ENCODE peak calls at places on chromosomes 1 and 21, in seven cellular contexts. W, A, Q, K, R, G and C are unnamed samples.

GRCh38 chr1:164755674-164756073 is 196.7 kb downstream of the PBX1 start:
- DNase-seq in W (no peak), A (no peak), Q (no peak), K (no peak), R (no peak), G (no peak), C (no peak)

GRCh38 chr1:28800324-28800723 is 11.6 kb upstream of the OPRD1 start:
- DNase-seq in W (no peak), A (no peak), Q (no peak), K (no peak), R (no peak), G (no peak), C (peak)

GRCh38 chr21:26389971-26390641 is 183.0 kb downstream of the CYYR1 start:
- DNase-seq in W (no peak), A (no peak), Q (no peak), K (no peak), R (peak), G (no peak), C (peak)

GRCh38 chr1:240414237-240414636 is 197.7 kb downstream of the GREM2 start:
- DNase-seq in W (no peak), A (no peak), Q (no peak), K (no peak), R (no peak), G (no peak), C (no peak)

GRCh38 chr1:245304698-245305097 is 149.9 kb downstream of the KIF26B start:
- DNase-seq in W (no peak), A (no peak), Q (no peak), K (no peak), R (no peak), G (no peak), C (no peak)

GRCh38 chr1:203170625-203171330 is 4.8 kb downstream of the MYBPH start:
- DNase-seq in W (no peak), A (no peak), Q (no peak), K (no peak), R (no peak), G (no peak), C (no peak)

GRCh38 chr1:119778886-119779560 is 10.3 kb upstream of the HMGCS2 start:
- DNase-seq in W (no peak), A (no peak), Q (no peak), K (no peak), R (no peak), G (no peak), C (no peak)

GRCh38 chr1:169100208-169100882 is 6.1 kb upstream of the ATP1B1 start:
- DNase-seq in W (no peak), A (no peak), Q (no peak), K (no peak), R (no peak), G (no peak), C (no peak)

GRCh38 chr1:975896-976683 is 5.8 kb downstream of the PERM1 start:
- DNase-seq in W (peak), A (peak), Q (peak), K (no peak), R (peak), G (no peak), C (peak)